ENCODE peak calls at places on chromosomes 11 and 22, in five cellular contexts. A, Z, E, S and M are unnamed samples.

GRCh38 chr22:17774928-17775675 is 833 bp upstream of the BID start:
- DNase-seq in A (no peak), Z (no peak), E (peak; percentile 30), S (no peak), M (no peak)

GRCh38 chr11:65066315-65066714 is 8.0 kb upstream of the NAALADL1 start:
- DNase-seq in A (no peak), Z (no peak), E (no peak), S (no peak), M (no peak)

GRCh38 chr22:46776486-46776826 is 14.0 kb downstream of the TBC1D22A start:
- DNase-seq in A (no peak), Z (no peak), E (no peak), S (no peak), M (no peak)

GRCh38 chr11:32210601-32211000 is 119.7 kb downstream of the RCN1 start:
- DNase-seq in A (no peak), Z (no peak), E (no peak), S (no peak), M (peak; percentile 76)

GRCh38 chr11:81039916-81040530 is 1599.2 kb upstream of the TENM4 start:
- DNase-seq in A (no peak), Z (no peak), E (no peak), S (no peak), M (no peak)

GRCh38 chr11:9219115-9219514 is 46.0 kb downstream of the DENND5A start:
- DNase-seq in A (no peak), Z (no peak), E (no peak), S (no peak), M (no peak)

GRCh38 chr11:58318532-58318931 is 40.3 kb downstream of the OR5B17 start:
- DNase-seq in A (no peak), Z (no peak), E (no peak), S (no peak), M (no peak)

GRCh38 chr11:120867531-120867930 is 156.4 kb upstream of the TBCEL start:
- DNase-seq in A (no peak), Z (no peak), E (no peak), S (no peak), M (peak; percentile 18)

GRCh38 chr22:41589260-41589600 is 410 bp downstream of the PMM1 start:
- DNase-seq in A (no peak), Z (peak; percentile 55), E (peak; percentile 66), S (peak; percentile 21), M (no peak)

GRCh38 chr11:63371396-63371795 is 1.8 kb downstream of the SLC22A9 start:
- DNase-seq in A (no peak), Z (no peak), E (no peak), S (no peak), M (no peak)

GRCh38 chr11:111718436-111719325 is 47.5 kb downstream of the PPP2R1B start:
- DNase-seq in A (no peak), Z (no peak), E (peak; percentile 27), S (no peak), M (peak; percentile 98)

GRCh38 chr22:23036684-23037428 is 33.5 kb upstream of the GNAZ start:
- DNase-seq in A (no peak), Z (peak; percentile 17), E (no peak), S (no peak), M (peak; percentile 74)

GRCh38 chr11:3047637-3048036 is 9.6 kb downstream of the CARS1 start:
- DNase-seq in A (no peak), Z (no peak), E (no peak), S (no peak), M (no peak)

GRCh38 chr11:3046641-3047040 is 10.6 kb downstream of the CARS1 start:
- DNase-seq in A (no peak), Z (no peak), E (no peak), S (no peak), M (no peak)

GRCh38 chr11:3044915-3045314 is 12.3 kb downstream of the CARS1 start:
- DNase-seq in A (no peak), Z (no peak), E (no peak), S (no peak), M (no peak)

GRCh38 chr11:3044004-3044403 is 13.2 kb downstream of the CARS1 start:
- DNase-seq in A (no peak), Z (no peak), E (no peak), S (no peak), M (no peak)

GRCh38 chr11:3046190-3046589 is 11.0 kb downstream of the CARS1 start:
- DNase-seq in A (no peak), Z (peak; percentile 48), E (peak; percentile 46), S (no peak), M (peak; percentile 8)
- TF ChIP-seq CTCF in A (no peak), Z (peak; percentile 43), E (peak; percentile 46), S (no peak), M (peak; percentile 42)

DNA sequence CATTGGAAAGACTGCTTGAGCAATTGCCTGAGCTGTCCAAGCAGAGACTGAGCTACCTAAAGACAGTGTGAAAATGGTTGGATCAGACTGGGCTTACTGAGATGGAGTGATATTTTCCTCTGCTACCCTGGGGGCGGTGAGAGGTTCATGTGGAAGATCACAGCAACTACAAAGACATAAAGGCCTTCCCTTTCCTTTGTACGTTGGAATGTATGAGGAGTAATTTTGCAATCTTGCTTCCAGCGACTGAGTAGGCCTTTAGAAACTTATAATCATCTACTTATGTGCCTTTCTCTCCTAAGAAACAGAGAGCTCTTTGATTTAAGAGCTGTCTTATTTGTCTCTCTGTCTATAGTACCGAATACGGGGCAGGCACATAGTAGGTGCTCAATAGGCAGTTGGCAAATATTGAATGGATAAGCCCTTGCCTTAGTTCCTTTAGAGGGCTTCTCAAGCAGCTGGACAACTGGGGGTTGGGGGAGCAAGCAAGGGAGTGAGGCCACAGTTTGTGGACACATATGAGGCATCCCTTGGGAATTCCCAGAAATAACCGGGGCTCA is 2.4 kb upstream of the HEPACAM start:
- DNase-seq in A (no peak), Z (no peak), E (no peak), S (no peak), M (no peak)
- TF ChIP-seq EZH2phosphoT487 in A (no peak), Z (no peak), E (no peak), S (no peak), M (no peak)

DNA sequence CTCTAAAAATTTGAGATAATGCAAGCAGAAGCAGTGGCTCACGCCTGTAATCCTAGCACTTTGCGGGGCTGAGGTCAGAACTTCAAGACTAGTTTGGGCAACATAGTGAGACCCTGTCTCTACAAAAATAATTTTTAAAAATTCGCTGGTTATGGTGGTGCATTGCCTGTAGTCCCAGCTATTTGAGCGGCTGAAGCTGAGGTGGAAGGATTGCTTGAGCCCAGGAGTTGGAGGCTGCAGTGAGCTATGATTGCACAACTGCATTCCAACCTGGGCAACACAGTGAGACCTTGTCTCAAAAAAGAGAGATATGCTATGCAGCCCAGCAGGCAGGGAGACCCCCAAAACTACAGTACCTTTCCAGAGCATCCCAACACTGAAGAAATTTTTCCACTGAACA is 2.3 kb downstream of the CTSC start:
- DNase-seq in A (no peak), Z (no peak), E (no peak), S (no peak), M (peak; percentile 6)
- H3K9ac ChIP-seq in A (no peak overlapping the region), Z (no peak overlapping the region), E (no peak overlapping the region), S (no peak overlapping the region), M (peak overlapping the region; percentile 96)

GRCh38 chr11:44256673-44257291 is 53.2 kb downstream of the ALX4 start:
- DNase-seq in A (no peak), Z (no peak), E (no peak), S (peak; percentile 70), M (no peak)

GRCh38 chr11:44257338-44258189 is 52.4 kb downstream of the ALX4 start:
- DNase-seq in A (no peak), Z (no peak), E (no peak), S (no peak), M (no peak)

GRCh38 chr11:44260081-44260480 is 49.9 kb downstream of the ALX4 start:
- DNase-seq in A (no peak), Z (no peak), E (peak; percentile 34), S (peak; percentile 75), M (no peak)

GRCh38 chr11:44258839-44259420 is 51.0 kb downstream of the ALX4 start:
- DNase-seq in A (no peak), Z (no peak), E (no peak), S (no peak), M (no peak)

GRCh38 chr11:44258190-44258489 is 51.8 kb downstream of the ALX4 start:
- DNase-seq in A (no peak), Z (no peak), E (no peak), S (no peak), M (no peak)
- TF ChIP-seq CTCF in A (no peak), Z (no peak), E (no peak), S (no peak), M (no peak)

GRCh38 chr11:114053406-114053805 is 6.1 kb upstream of the ZBTB16 start:
- DNase-seq in A (no peak), Z (no peak), E (no peak), S (no peak), M (no peak)
- TF ChIP-seq EZH2phosphoT487 in A (no peak), Z (no peak), E (no peak), S (no peak), M (no peak)

DNA sequence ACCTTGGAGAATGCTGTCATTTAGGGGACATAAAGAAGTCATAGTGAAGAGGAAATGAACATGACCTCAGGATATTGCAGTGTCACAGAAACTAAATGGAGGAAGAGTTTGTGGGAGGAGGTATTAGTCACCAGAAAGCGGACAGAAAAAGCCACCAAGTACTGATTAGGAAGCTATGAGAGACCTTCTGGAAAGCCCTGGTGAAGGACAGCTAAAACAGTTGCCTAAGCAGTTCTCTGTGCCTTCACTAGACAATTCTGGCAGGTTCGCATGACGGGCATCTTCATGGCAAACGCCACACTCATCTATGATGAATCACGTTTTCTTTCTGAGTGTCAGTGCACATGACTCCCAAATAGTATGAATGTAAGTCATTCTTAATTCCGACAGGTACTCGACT is 325.8 kb downstream of the C11orf87 start:
- DNase-seq in A (no peak), Z (no peak), E (no peak), S (peak; percentile 33), M (peak; percentile 45)
- H3K9ac ChIP-seq in A (no peak overlapping the region), Z (no peak overlapping the region), E (no peak overlapping the region), S (no peak overlapping the region), M (no peak overlapping the region)

GRCh38 chr11:130666781-130667251 is 218.4 kb downstream of the ADAMTS15 start:
- DNase-seq in A (no peak), Z (no peak), E (no peak), S (no peak), M (peak; percentile 36)
- TF ChIP-seq CTCF in A (peak; percentile 7), Z (peak; percentile 27), E (no peak), S (no peak), M (peak; percentile 36)